ENCODE peak calls at places on chromosomes 4 and X, in seven cellular contexts. Y, R, E, H, F, V and Q are unnamed samples.

GRCh38 chr4:20447103-20447502 is 195.4 kb downstream of the SLIT2 start:
- DNase-seq in H (no peak), F (no peak), Y (no peak), E (no peak), V (no peak), R (no peak), Q (no peak)

GRCh38 chrX:20248592-20249192 is 18.0 kb downstream of the RPS6KA3 start:
- DNase-seq in R (no peak), Y (no peak), V (no peak), F (no peak), H (no peak), E (no peak), Q (no peak)

GRCh38 chr4:181637186-181638105 is 605.8 kb upstream of the TENM3 start:
- DNase-seq in E (no peak), R (no peak), H (no peak), F (no peak), Y (peak), V (no peak), Q (peak)

GRCh38 chr4:109979932-109980717 is 67.4 kb downstream of the EGF start:
- DNase-seq in F (no peak), H (no peak), V (no peak), E (no peak), Y (peak), R (peak), Q (peak)

GRCh38 chr4:67915400-67915966 is 31.7 kb upstream of the TMPRSS11D start:
- DNase-seq in Y (no peak), R (no peak), F (no peak), V (no peak), H (no peak), E (no peak), Q (no peak)

GRCh38 chrX:16843208-16843909 is 26.8 kb downstream of the RBBP7 start:
- DNase-seq in E (no peak), R (no peak), V (no peak), F (no peak), Y (no peak), H (no peak), Q (no peak)

GRCh38 chr4:139453041-139453370 is 915 bp upstream of the RAB33B start:
- DNase-seq in V (peak), R (peak), Y (no peak), F (peak), H (peak), E (no peak), Q (no peak)

GRCh38 chr4:141132689-141133145 is 552 bp downstream of the RNF150 start:
- DNase-seq in H (no peak), R (no peak), Y (peak), V (no peak), F (peak), E (no peak), Q (peak)

GRCh38 chr4:52173470-52174055 is 122.5 kb downstream of the SPATA18 start:
- DNase-seq in R (no peak), H (no peak), Y (no peak), V (no peak), F (peak), E (peak), Q (peak)

GRCh38 chr4:152676052-152676854 is 3.5 kb downstream of the TMEM154 start:
- DNase-seq in V (no peak), E (no peak), F (no peak), Y (no peak), R (no peak), H (no peak), Q (no peak)

GRCh38 chr4:155608231-155608885 is 58.3 kb upstream of the GUCY1A1 start:
- DNase-seq in V (no peak), H (no peak), Y (peak), E (no peak), R (peak), F (no peak), Q (peak)

GRCh38 chr4:185761352-185762235 is 50.4 kb downstream of the SORBS2 start:
- DNase-seq in F (no peak), R (peak), V (no peak), H (no peak), Y (no peak), E (no peak), Q (no peak)

GRCh38 chrX:154748712-154749339 is 2.1 kb downstream of the GAB3 start:
- DNase-seq in H (peak), F (peak), R (no peak), Y (peak), E (no peak), V (peak), Q (peak)

GRCh38 chr4:126004936-126005335 is 690.2 kb downstream of the FAT4 start:
- DNase-seq in R (peak), E (no peak), H (no peak), V (peak), F (peak), Y (peak), Q (peak)